ENCODE peak calls at places on chromosome 2, in five cellular contexts. T is breast epithelium, O is transverse colon, H is IMR-90, A is vagina. I is an unnamed sample.

GRCh38 chr2:47803363-47803762 is 20.4 kb downstream of the MSH6 start:
- DNase-seq in T (no peak), O (no peak), H (no peak), A (no peak), I (peak)

GRCh38 chr2:191637182-191638078 is 40.5 kb upstream of the NABP1 start:
- DNase-seq in T (no peak), O (no peak), H (peak), A (no peak), I (peak)

GRCh38 chr2:43075054-43075593 is 151.3 kb downstream of the ZFP36L2 start:
- DNase-seq in T (peak), O (peak), H (peak), A (peak), I (no peak)

GRCh38 chr2:224513991-224514390 is 71.2 kb downstream of the CUL3 start:
- DNase-seq in T (no peak), O (no peak), H (peak), A (no peak), I (no peak)

GRCh38 chr2:205681836-205682238 is 464 bp upstream of the NRP2 start:
- DNase-seq in T (no peak), O (no peak), H (no peak), A (no peak), I (no peak)

GRCh38 chr2:113724010-113724409 is 32.4 kb downstream of the SLC35F5 start:
- DNase-seq in T (no peak), O (no peak), H (no peak), A (no peak), I (no peak)

GRCh38 chr2:193240752-193241151 is 1046.0 kb upstream of the TMEFF2 start:
- DNase-seq in T (no peak), O (no peak), H (no peak), A (no peak), I (no peak)

GRCh38 chr2:174717916-174718315 is 46.4 kb downstream of the CHRNA1 start:
- DNase-seq in T (no peak), O (no peak), H (no peak), A (no peak), I (no peak)

GRCh38 chr2:237616373-237617304 is 10.7 kb upstream of the LRRFIP1 start:
- DNase-seq in T (no peak), O (no peak), H (peak), A (no peak), I (no peak)

GRCh38 chr2:110876167-110876999 is 144.0 kb downstream of the ACOXL start:
- DNase-seq in T (no peak), O (no peak), H (no peak), A (no peak), I (no peak)

GRCh38 chr2:15510131-15510530 is 51.0 kb downstream of the NBAS start:
- DNase-seq in T (no peak), O (no peak), H (no peak), A (no peak), I (no peak)

GRCh38 chr2:96470636-96471035 is 34.5 kb downstream of the NEURL3 start:
- DNase-seq in T (no peak), O (peak), H (peak), A (no peak), I (peak)

GRCh38 chr2:207632575-207633492 is 7.6 kb upstream of the METTL21A start:
- DNase-seq in T (no peak), O (no peak), H (peak), A (no peak), I (peak)

GRCh38 chr2:119751706-119752105 is 8.0 kb upstream of the PTPN4 start:
- DNase-seq in T (no peak), O (no peak), H (peak), A (no peak), I (no peak)

GRCh38 chr2:6664662-6665061 is 201.0 kb downstream of the CMPK2 start:
- DNase-seq in T (no peak), O (no peak), H (no peak), A (no peak), I (no peak)

GRCh38 chr2:214774108-214774507 is 35.4 kb downstream of the BARD1 start:
- DNase-seq in T (no peak), O (no peak), H (peak), A (no peak), I (no peak)

GRCh38 chr2:19860022-19860421 is 41.8 kb downstream of the TTC32 start:
- DNase-seq in T (peak), O (no peak), H (peak), A (no peak), I (no peak)

GRCh38 chr2:133986881-133987793 is 266.7 kb upstream of the MGAT5 start:
- DNase-seq in T (no peak), O (no peak), H (peak), A (peak), I (no peak)

GRCh38 chr2:226888378-226888915 is 52.6 kb downstream of the RHBDD1 start:
- DNase-seq in T (no peak), O (no peak), H (no peak), A (no peak), I (no peak)

GRCh38 chr2:164205347-164205746 is 415.9 kb downstream of the GRB14 start:
- DNase-seq in T (no peak), O (no peak), H (peak), A (no peak), I (no peak)

GRCh38 chr2:239719791-239720410 is 305.2 kb downstream of the NDUFA10 start:
- DNase-seq in T (no peak), O (no peak), H (no peak), A (no peak), I (no peak)

DNA sequence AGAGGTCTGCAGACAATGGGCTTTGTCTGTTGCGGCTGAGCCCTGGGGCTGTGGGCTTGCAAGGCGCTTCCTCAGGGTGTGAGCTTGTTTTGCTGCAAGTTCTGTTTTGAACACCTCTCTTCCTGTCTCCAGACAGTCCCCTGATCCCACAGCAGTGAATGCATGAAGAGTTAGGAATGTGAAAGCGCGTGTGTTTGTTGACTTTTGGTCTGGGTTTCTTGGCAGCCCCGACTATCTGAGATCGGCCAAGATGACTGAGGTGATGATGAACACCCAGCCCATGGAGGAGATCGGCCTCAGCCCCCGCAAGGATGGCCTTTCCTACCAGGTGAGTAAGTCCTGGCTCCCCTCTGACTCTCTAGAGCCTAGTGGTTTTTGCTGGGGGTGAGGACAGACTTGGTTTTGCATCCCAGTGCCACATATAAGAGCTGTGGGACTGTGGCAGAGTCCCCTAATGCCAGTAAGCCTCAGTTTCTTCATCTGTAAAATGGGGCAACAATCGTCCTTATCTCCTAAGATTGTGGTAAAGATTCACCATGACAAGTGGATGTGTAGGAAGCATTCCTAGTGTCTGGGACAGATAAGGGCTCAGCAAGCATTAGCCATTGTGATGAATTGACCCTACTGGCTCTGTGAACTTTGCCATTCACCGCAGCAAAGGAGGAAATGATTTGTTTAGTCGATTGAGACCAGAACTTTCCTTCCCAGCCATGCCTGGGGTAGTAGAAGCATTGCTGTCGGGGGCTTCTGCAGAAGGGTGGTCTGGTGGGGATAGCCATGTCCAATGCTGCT is 3.0 kb downstream of the LBH start:
- DNase-seq in T (peak), O (peak), H (peak), A (no peak), I (peak)
- TF ChIP-seq POLR2A in T (no peak), O (no peak), H (peak), A (no peak), I (peak)

GRCh38 chr2:197450485-197450884 is 2.9 kb upstream of the COQ10B start:
- DNase-seq in T (no peak), O (no peak), H (no peak), A (no peak), I (no peak)

GRCh38 chr2:197453123-197453913 is at the start of gene COQ10B:
- DNase-seq in T (peak), O (peak), H (peak), A (peak), I (peak)

GRCh38 chr2:197453914-197454398 is 604 bp downstream of the COQ10B start:
- DNase-seq in T (no peak), O (peak), H (peak), A (no peak), I (peak)

GRCh38 chr2:197454923-197455322 is 1.6 kb downstream of the COQ10B start:
- DNase-seq in T (no peak), O (no peak), H (no peak), A (no peak), I (no peak)

DNA sequence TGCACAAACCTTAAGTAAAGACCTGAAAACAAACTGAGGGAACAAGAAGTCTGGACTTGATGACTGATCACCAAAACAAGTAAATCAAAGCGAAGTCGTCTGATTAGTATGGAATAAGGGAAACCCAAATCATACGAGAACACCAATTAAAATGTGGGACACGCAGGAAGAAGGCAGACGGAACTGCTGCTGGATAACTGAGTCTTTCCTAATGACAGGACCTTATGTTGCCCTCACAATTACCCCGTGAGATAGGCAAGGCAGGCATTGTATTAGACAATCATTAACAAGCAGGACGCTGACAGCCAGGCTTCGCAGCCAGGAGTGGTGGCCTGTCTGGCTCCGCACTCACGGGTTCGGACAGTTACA is 614 bp upstream of the COQ10B start:
- DNase-seq in T (no peak), O (no peak), H (no peak), A (no peak), I (no peak)
- TF ChIP-seq POLR2A in T (no peak), O (no peak), H (no peak), A (no peak), I (no peak)

GRCh38 chr2:201780674-201781582 is at the start of gene ALS2:
- DNase-seq in T (peak), O (peak), H (peak), A (peak), I (peak)
- TF ChIP-seq POLR2A in T (peak), O (peak), H (peak), A (peak), I (peak)

GRCh38 chr2:37084797-37085196 is 479 bp downstream of the GPATCH11 start:
- DNase-seq in T (no peak), O (no peak), H (no peak), A (no peak), I (no peak)

GRCh38 chr2:37085731-37086147 is 1.4 kb downstream of the GPATCH11 start:
- DNase-seq in T (no peak), O (no peak), H (peak), A (no peak), I (peak)

GRCh38 chr2:37083873-37084792 is at the start of the genes GPATCH11 and HEATR5B:
- DNase-seq in T (peak), O (peak), H (peak), A (peak), I (peak)

GRCh38 chr2:37091873-37092272 is 7.6 kb downstream of the GPATCH11 start:
- DNase-seq in T (no peak), O (no peak), H (no peak), A (no peak), I (no peak)

GRCh38 chr2:37090019-37090477 is 5.7 kb downstream of the GPATCH11 start:
- DNase-seq in T (no peak), O (no peak), H (no peak), A (no peak), I (no peak)
- TF ChIP-seq POLR2A in T (no peak), O (no peak), H (no peak), A (no peak), I (no peak)

GRCh38 chr2:161172901-161173540 is 12.8 kb downstream of the TANK start:
- DNase-seq in T (no peak), O (no peak), H (no peak), A (no peak), I (peak)
- TF ChIP-seq POLR2A in T (no peak), O (no peak), H (no peak), A (no peak), I (no peak)